ENCODE peak calls at places on chromosomes 3 and 15, in four cellular contexts. G is AG04449; K is suprapubic skin; V is stimulated activated CD4-positive, alpha-beta T cell treated with anti-CD3 and anti-CD28 coated beads, Interleukin-12 subunit alpha, Interleukin-12 subunit beta, amount 100 ng/mL, for 4 hours. Q is an unnamed sample.

GRCh38 chr15:40100947-40101905 is 7.5 kb downstream of the BMF start:
- DNase-seq in K (no peak), V (no peak), G (no peak), Q (no peak)

GRCh38 chr15:83570756-83571155 is 83.2 kb upstream of the ADAMTSL3 start:
- DNase-seq in G (no peak), V (no peak), K (no peak), Q (no peak)

GRCh38 chr3:139111392-139112229 is 66.9 kb upstream of the PRR23C start:
- DNase-seq in V (peak), G (no peak), K (no peak), Q (peak)

GRCh38 chr3:54870423-54870822 is 57.4 kb downstream of the LRTM1 start:
- DNase-seq in V (no peak), K (no peak), G (peak), Q (peak)

GRCh38 chr3:154540950-154541604 is 111.1 kb upstream of the GPR149 start:
- DNase-seq in K (no peak), V (no peak), G (no peak), Q (no peak)

GRCh38 chr3:19775744-19776143 is 158.3 kb downstream of the EFHB start:
- DNase-seq in G (no peak), K (no peak), V (no peak), Q (no peak)

GRCh38 chr15:58755956-58756355 is 6.4 kb upstream of the ADAM10 start:
- DNase-seq in K (no peak), V (no peak), G (no peak), Q (no peak)

GRCh38 chr15:84721381-84721780 is 5.4 kb upstream of the SEC11A start:
- DNase-seq in G (no peak), K (no peak), V (no peak), Q (no peak)

GRCh38 chr3:20185364-20185732 is 658 bp downstream of the SGO1 start:
- DNase-seq in V (no peak), G (no peak), K (no peak), Q (no peak)

GRCh38 chr15:64067564-64068030 is 21.3 kb upstream of the DAPK2 start:
- DNase-seq in V (peak), G (no peak), K (no peak), Q (peak)

GRCh38 chr3:42106646-42107045 is 15.5 kb downstream of the TRAK1 start:
- DNase-seq in V (no peak), G (no peak), K (no peak), Q (no peak)

GRCh38 chr3:161781381-161781780 is 284.8 kb downstream of the OTOL1 start:
- DNase-seq in K (no peak), V (no peak), G (no peak), Q (no peak)

GRCh38 chr3:38473229-38473628 is 19.5 kb downstream of the ACVR2B start:
- DNase-seq in K (no peak), G (no peak), V (no peak), Q (no peak)